ENCODE peak calls at places on chromosomes 4 and X, in five cellular contexts. One of them, this sample, is unnamed.

GRCh38 chr4:151439320-151439719 is 30.3 kb downstream of the FHIP1A start:
- DNase-seq in AG08396: no peak
- DNase-seq in amniotic stem cell: no peak
- DNase-seq in T follicular helper cell: no peak
- DNase-seq in COR-L47: no peak
- DNase-seq in this sample: no peak

GRCh38 chr4:101349346-101350064 is 2.2 kb upstream of the PPP3CA start:
- DNase-seq in AG08396: no peak
- DNase-seq in T follicular helper cell: no peak
- DNase-seq in COR-L47: peak; percentile 61
- DNase-seq in amniotic stem cell: no peak
- DNase-seq in this sample: no peak

GRCh38 chrX:46257451-46257879 is 287.8 kb downstream of the ZNF674 start:
- DNase-seq in amniotic stem cell: no peak
- DNase-seq in T follicular helper cell: no peak
- DNase-seq in AG08396: no peak
- DNase-seq in COR-L47: no peak
- DNase-seq in this sample: no peak

GRCh38 chr4:103998752-103999151 is 279.0 kb upstream of the TACR3 start:
- DNase-seq in COR-L47: no peak
- DNase-seq in amniotic stem cell: no peak
- DNase-seq in AG08396: no peak
- DNase-seq in T follicular helper cell: no peak
- DNase-seq in this sample: no peak

GRCh38 chrX:115949900-115950822 is 220.4 kb upstream of the AGTR2 start:
- DNase-seq in T follicular helper cell: peak; percentile 6
- DNase-seq in AG08396: no peak
- DNase-seq in COR-L47: peak; percentile 43
- DNase-seq in amniotic stem cell: no peak
- DNase-seq in this sample: no peak

GRCh38 chr4:178063568-178063967 is 621.3 kb upstream of the AGA start:
- DNase-seq in AG08396: no peak
- DNase-seq in COR-L47: no peak
- DNase-seq in amniotic stem cell: no peak
- DNase-seq in T follicular helper cell: no peak
- DNase-seq in this sample: no peak

GRCh38 chr4:52604215-52604614 is 54.9 kb downstream of the USP46 start:
- DNase-seq in AG08396: no peak
- DNase-seq in COR-L47: no peak
- DNase-seq in amniotic stem cell: no peak
- DNase-seq in T follicular helper cell: no peak
- DNase-seq in this sample: no peak

GRCh38 chr4:10715696-10716095 is 31.1 kb upstream of the CLNK start:
- DNase-seq in AG08396: peak; percentile 14
- DNase-seq in COR-L47: no peak
- DNase-seq in amniotic stem cell: peak; percentile 10
- DNase-seq in T follicular helper cell: no peak
- DNase-seq in this sample: no peak

GRCh38 chr4:128462104-128462783 is 174.6 kb upstream of the PGRMC2 start:
- DNase-seq in T follicular helper cell: no peak
- DNase-seq in COR-L47: no peak
- DNase-seq in AG08396: no peak
- DNase-seq in amniotic stem cell: no peak
- DNase-seq in this sample: no peak

GRCh38 chr4:28179126-28179525 is 1318.5 kb downstream of the STIM2 start:
- DNase-seq in AG08396: no peak
- DNase-seq in COR-L47: no peak
- DNase-seq in T follicular helper cell: no peak
- DNase-seq in amniotic stem cell: no peak
- DNase-seq in this sample: no peak

GRCh38 chr4:164800786-164801185 is 46.9 kb downstream of the SMIM31 start:
- DNase-seq in COR-L47: no peak
- DNase-seq in AG08396: no peak
- DNase-seq in amniotic stem cell: no peak
- DNase-seq in T follicular helper cell: no peak
- DNase-seq in this sample: no peak

GRCh38 chrX:54494970-54495813 is 842 bp downstream of the FGD1 start:
- DNase-seq in AG08396: peak; percentile 43
- DNase-seq in COR-L47: no peak
- DNase-seq in amniotic stem cell: no peak
- DNase-seq in T follicular helper cell: no peak
- DNase-seq in this sample: no peak

This sample was measured in T-cell.